ENCODE peak calls at places on chromosomes 13 and 19, in eight cellular contexts. O is A549, A is IMR-90, C is SK-N-SH, T is GM12878, S is K562, D is HepG2, P is H1. L is an unnamed sample.

GRCh38 chr19:11554160-11554559 is 4.9 kb downstream of the ELOF1 start:
- DNase-seq in O (no peak), A (no peak), C (no peak), T (peak), S (no peak), D (no peak), P (no peak), L (no peak)

GRCh38 chr13:19050901-19051300 is 130.7 kb downstream of the TUBA3C start:
- DNase-seq in O (no peak), A (no peak), C (no peak), T (no peak), S (no peak), D (no peak), P (no peak), L (no peak)

GRCh38 chr13:37175996-37176395 is 70.5 kb upstream of the CSNK1A1L start:
- DNase-seq in O (no peak), A (peak), C (no peak), T (no peak), S (no peak), D (no peak), P (no peak), L (no peak)

GRCh38 chr19:15247107-15248014 is 15.1 kb upstream of the EPHX3 start:
- DNase-seq in O (no peak), A (no peak), C (no peak), T (no peak), S (no peak), D (peak), P (no peak), L (no peak)

GRCh38 chr13:81406639-81407292 is 1065.8 kb upstream of the SPRY2 start:
- DNase-seq in O (no peak), A (no peak), C (no peak), T (peak), S (no peak), D (no peak), P (no peak), L (no peak)

GRCh38 chr19:29841559-29842367 is 30.0 kb downstream of the CCNE1 start:
- DNase-seq in O (peak), A (peak), C (peak), T (no peak), S (no peak), D (peak), P (no peak), L (no peak)

GRCh38 chr13:73934215-73934623 is 200.0 kb downstream of the KLF12 start:
- DNase-seq in O (peak), A (peak), C (no peak), T (no peak), S (no peak), D (no peak), P (no peak), L (no peak)

GRCh38 chr13:104683789-104684188 is 1617.6 kb upstream of the SLC10A2 start:
- DNase-seq in O (no peak), A (no peak), C (no peak), T (no peak), S (no peak), D (no peak), P (no peak), L (no peak)

GRCh38 chr19:54141356-54141755 is 3.8 kb downstream of the CNOT3 start:
- DNase-seq in O (no peak), A (peak), C (no peak), T (no peak), S (no peak), D (no peak), P (no peak), L (no peak)

GRCh38 chr13:57582032-57582431 is 49.5 kb upstream of the PCDH17 start:
- DNase-seq in O (no peak), A (no peak), C (no peak), T (no peak), S (no peak), D (peak), P (peak), L (peak)

GRCh38 chr19:46299004-46299509 is 2.2 kb downstream of the HIF3A start:
- DNase-seq in O (peak), A (peak), C (peak), T (no peak), S (no peak), D (peak), P (no peak), L (no peak)

GRCh38 chr13:75353786-75354193 is 128.2 kb downstream of the TBC1D4 start:
- DNase-seq in O (no peak), A (peak), C (no peak), T (no peak), S (no peak), D (no peak), P (no peak), L (no peak)

GRCh38 chr13:44652223-44652622 is 76.1 kb upstream of the TSC22D1 start:
- DNase-seq in O (no peak), A (no peak), C (no peak), T (no peak), S (no peak), D (no peak), P (no peak), L (no peak)

GRCh38 chr19:4064551-4065260 is 2.0 kb downstream of the ZBTB7A start:
- DNase-seq in O (no peak), A (no peak), C (peak), T (no peak), S (peak), D (no peak), P (no peak), L (no peak)

GRCh38 chr13:74575729-74576125 is 441.5 kb upstream of the KLF12 start:
- DNase-seq in O (peak), A (peak), C (peak), T (no peak), S (peak), D (no peak), P (no peak), L (peak)

GRCh38 chr13:30465541-30466357 is at the start of gene HMGB1:
- DNase-seq in O (peak), A (peak), C (peak), T (peak), S (peak), D (peak), P (peak), L (peak)

GRCh38 chr13:52130641-52131040 is 1.8 kb upstream of the NEK5 start:
- DNase-seq in O (no peak), A (no peak), C (no peak), T (no peak), S (no peak), D (no peak), P (no peak), L (no peak)

GRCh38 chr19:6221878-6222746 is 57.7 kb downstream of the MLLT1 start:
- DNase-seq in O (no peak), A (no peak), C (no peak), T (no peak), S (no peak), D (no peak), P (no peak), L (no peak)

GRCh38 chr13:31967155-31967554 is 64.4 kb upstream of the FRY start:
- DNase-seq in O (no peak), A (no peak), C (no peak), T (no peak), S (no peak), D (no peak), P (no peak), L (no peak)

GRCh38 chr13:95608640-95609280 is 35.7 kb downstream of the DZIP1 start:
- DNase-seq in O (no peak), A (no peak), C (no peak), T (no peak), S (no peak), D (no peak), P (no peak), L (no peak)

GRCh38 chr13:80962855-80963254 is 621.9 kb upstream of the SPRY2 start:
- DNase-seq in O (no peak), A (no peak), C (no peak), T (no peak), S (no peak), D (no peak), P (no peak), L (no peak)

GRCh38 chr13:43804461-43805070 is 17.8 kb upstream of the ENOX1 start:
- DNase-seq in O (peak), A (peak), C (peak), T (peak), S (peak), D (peak), P (no peak), L (no peak)

GRCh38 chr19:13033819-13034611 is 38.7 kb downstream of the NFIX start:
- DNase-seq in O (peak), A (peak), C (peak), T (no peak), S (peak), D (peak), P (no peak), L (peak)

GRCh38 chr19:44607049-44607448 is 6.3 kb upstream of the IGSF23 start:
- DNase-seq in O (peak), A (peak), C (no peak), T (no peak), S (no peak), D (no peak), P (no peak), L (no peak)

GRCh38 chr19:1172353-1173159 is 1.5 kb downstream of the SBNO2 start:
- DNase-seq in O (peak), A (peak), C (peak), T (no peak), S (no peak), D (no peak), P (no peak), L (peak)

GRCh38 chr13:43377149-43377548 is 353.8 kb downstream of the DNAJC15 start:
- DNase-seq in O (no peak), A (peak), C (no peak), T (no peak), S (no peak), D (no peak), P (no peak), L (no peak)

GRCh38 chr19:810077-810855 is 11.5 kb downstream of the PLPPR3 start:
- DNase-seq in O (no peak), A (no peak), C (no peak), T (no peak), S (peak), D (no peak), P (no peak), L (no peak)

GRCh38 chr19:19423322-19423721 is 17.8 kb downstream of the GATAD2A start:
- DNase-seq in O (no peak), A (no peak), C (no peak), T (no peak), S (no peak), D (no peak), P (no peak), L (no peak)

GRCh38 chr13:45718992-45719391 is 16.9 kb downstream of the CBY2 start:
- DNase-seq in O (no peak), A (no peak), C (no peak), T (no peak), S (no peak), D (no peak), P (no peak), L (no peak)

GRCh38 chr19:13118424-13119193 is 545 bp downstream of the NACC1 start:
- DNase-seq in O (peak), A (peak), C (peak), T (no peak), S (peak), D (peak), P (peak), L (peak)

GRCh38 chr13:109986851-109987250 is 200.5 kb upstream of the IRS2 start:
- DNase-seq in O (no peak), A (no peak), C (no peak), T (no peak), S (no peak), D (no peak), P (no peak), L (no peak)

GRCh38 chr13:63190219-63190618 is 1774.6 kb upstream of the PCDH20 start:
- DNase-seq in O (no peak), A (no peak), C (peak), T (no peak), S (no peak), D (no peak), P (no peak), L (no peak)

GRCh38 chr13:40974460-40975407 is 44.4 kb downstream of the ELF1 start:
- DNase-seq in O (peak), A (peak), C (no peak), T (no peak), S (peak), D (peak), P (no peak), L (no peak)

GRCh38 chr19:42154471-42155323 is 22.5 kb upstream of the POU2F2 start:
- DNase-seq in O (no peak), A (no peak), C (peak), T (no peak), S (no peak), D (no peak), P (no peak), L (no peak)

GRCh38 chr13:99693351-99693750 is 192.1 kb downstream of the TM9SF2 start:
- DNase-seq in O (no peak), A (no peak), C (no peak), T (no peak), S (no peak), D (no peak), P (no peak), L (no peak)
- TF ChIP-seq USF2 in O (no peak), A (no peak), C (no peak), T (no peak), S (no peak), D (no peak), P (no peak), L (no peak)

GRCh38 chr19:51479531-51480331 is 1.4 kb downstream of the CEACAM18 start:
- DNase-seq in O (no peak), A (no peak), C (no peak), T (no peak), S (no peak), D (no peak), P (no peak), L (no peak)
- TF ChIP-seq USF2 in O (no peak), A (no peak), C (no peak), T (no peak), S (no peak), D (no peak), P (no peak), L (no peak)

GRCh38 chr13:39876258-39876657 is 220.8 kb downstream of the COG6 start:
- DNase-seq in O (peak), A (peak), C (no peak), T (no peak), S (no peak), D (no peak), P (no peak), L (no peak)
- TF ChIP-seq USF2 in O (no peak), A (no peak), C (no peak), T (no peak), S (no peak), D (no peak), P (no peak), L (no peak)

GRCh38 chr13:99947666-99948065 is 23.9 kb downstream of the ZIC5 start:
- DNase-seq in O (no peak), A (no peak), C (no peak), T (no peak), S (no peak), D (no peak), P (no peak), L (no peak)

GRCh38 chr13:99941086-99941485 is 30.5 kb downstream of the ZIC5 start:
- DNase-seq in O (no peak), A (no peak), C (no peak), T (no peak), S (no peak), D (peak), P (no peak), L (no peak)

GRCh38 chr13:99948411-99948810 is 23.2 kb downstream of the ZIC5 start:
- DNase-seq in O (no peak), A (no peak), C (no peak), T (no peak), S (no peak), D (no peak), P (no peak), L (no peak)

GRCh38 chr13:99941911-99942310 is 29.7 kb downstream of the ZIC5 start:
- DNase-seq in O (no peak), A (no peak), C (no peak), T (no peak), S (no peak), D (no peak), P (no peak), L (no peak)

DNA sequence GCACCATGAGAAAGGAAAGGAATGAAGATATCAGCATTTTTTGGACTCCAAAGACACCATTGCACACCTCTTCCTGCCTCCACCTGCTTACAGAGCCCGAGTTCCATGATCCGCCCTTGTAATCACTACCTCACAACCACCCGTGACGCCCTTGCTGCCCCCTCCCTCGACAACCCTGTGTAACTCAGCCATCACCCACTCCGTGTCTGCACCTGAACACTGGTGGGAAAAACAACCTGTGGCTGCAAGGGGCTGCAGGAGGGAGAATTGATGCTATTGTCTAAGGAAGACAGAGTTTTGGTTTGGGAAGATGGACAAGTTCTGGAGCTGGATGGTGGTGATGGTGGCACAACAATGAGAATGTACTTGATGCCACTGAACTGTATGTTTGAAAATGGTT is 27.0 kb downstream of the ZIC5 start:
- DNase-seq in O (no peak), A (no peak), C (no peak), T (no peak), S (no peak), D (no peak), P (no peak), L (no peak)
- TF ChIP-seq USF2 in O (no peak), A (no peak), C (no peak), T (no peak), S (no peak), D (no peak), P (no peak), L (no peak)

GRCh38 chr13:25657062-25657588 is 285.4 kb downstream of the ATP8A2 start:
- DNase-seq in O (no peak), A (no peak), C (no peak), T (no peak), S (no peak), D (no peak), P (no peak), L (no peak)
- TF ChIP-seq USF2 in O (no peak), A (no peak), C (no peak), T (no peak), S (no peak), D (no peak), P (no peak), L (no peak)

GRCh38 chr19:47419037-47419783 is at the start of gene MEIS3:
- DNase-seq in O (peak), A (no peak), C (peak), T (no peak), S (peak), D (no peak), P (no peak), L (no peak)
- TF ChIP-seq USF2 in O (no peak), A (no peak), C (no peak), T (no peak), S (no peak), D (no peak), P (no peak), L (no peak)